ENCODE peak calls at places on chromosomes 5 and 9, in seven cellular contexts. Z is fibroblast of pulmonary artery; F is activated CD8-positive, alpha-beta memory T cell treated with anti-CD3 and anti-CD28 coated beads for 48 hours; M is dorsolateral prefrontal cortex; R is neuronal stem cell; I is mucosa of descending colon; T is activated naive CD4-positive, alpha-beta T cell. S is an unnamed sample.

GRCh38 chr5:170488576-170488975 is 15.2 kb upstream of the KCNIP1 start:
- DNase-seq in I (no peak), Z (no peak), T (no peak), F (no peak), R (no peak), M (no peak), S (no peak)

GRCh38 chr9:120579750-120580590 is at the start of gene CDK5RAP2:
- DNase-seq in T (peak; percentile 74), R (peak; percentile 85), F (peak; percentile 78), Z (peak; percentile 99), I (peak; percentile 93), M (peak; percentile 95), S (peak; percentile 99)

GRCh38 chr9:113886471-113886870 is 10.4 kb downstream of the ZNF618 start:
- DNase-seq in I (no peak), F (no peak), Z (no peak), R (no peak), M (no peak), T (no peak), S (peak; percentile 23)

GRCh38 chr9:99288830-99289229 is 66.7 kb downstream of the SEC61B start:
- DNase-seq in I (no peak), M (no peak), F (no peak), T (no peak), Z (no peak), R (no peak), S (no peak)

GRCh38 chr9:131776473-131776872 is 36.6 kb upstream of the RAPGEF1 start:
- DNase-seq in I (peak; percentile 59), R (peak; percentile 71), M (no peak), Z (peak; percentile 58), T (no peak), F (no peak), S (no peak)

GRCh38 chr5:147752033-147752432 is 30.5 kb downstream of the JAKMIP2 start:
- DNase-seq in Z (no peak), M (no peak), I (no peak), R (no peak), F (no peak), T (no peak), S (no peak)

GRCh38 chr9:82466616-82467251 is 478.2 kb downstream of the SPATA31D1 start:
- DNase-seq in M (no peak), F (no peak), R (peak; percentile 41), I (peak; percentile 23), Z (peak; percentile 18), T (no peak), S (no peak)

GRCh38 chr5:87877495-87877894 is 391.1 kb downstream of the TMEM161B start:
- DNase-seq in I (no peak), T (no peak), M (no peak), Z (no peak), R (no peak), F (no peak), S (no peak)

GRCh38 chr5:52856564-52856963 is 68.8 kb downstream of the ITGA1 start:
- DNase-seq in I (no peak), R (no peak), Z (peak; percentile 12), F (no peak), T (no peak), M (no peak), S (peak; percentile 92)

GRCh38 chr9:74309654-74310053 is 187.5 kb upstream of the RORB start:
- DNase-seq in I (no peak), M (no peak), Z (no peak), T (no peak), F (no peak), R (no peak), S (no peak)

GRCh38 chr9:113633782-113634596 is 170.5 kb downstream of the RGS3 start:
- DNase-seq in R (no peak), Z (no peak), M (no peak), F (no peak), T (no peak), I (no peak), S (no peak)

GRCh38 chr9:137759117-137759516 is 118.5 kb upstream of the CACNA1B start:
- DNase-seq in F (no peak), R (no peak), M (no peak), T (no peak), I (no peak), Z (no peak), S (no peak)

GRCh38 chr5:178624626-178625546 is 2.0 kb downstream of the CLK4 start:
- DNase-seq in R (no peak), F (no peak), I (no peak), T (no peak), Z (no peak), M (no peak), S (peak; percentile 5)

GRCh38 chr5:17185776-17186175 is 31.7 kb upstream of the BASP1 start:
- DNase-seq in Z (peak; percentile 96), F (no peak), I (peak; percentile 25), T (no peak), M (no peak), R (no peak), S (peak; percentile 95)

GRCh38 chr5:15521349-15521937 is 21.5 kb downstream of the FBXL7 start:
- DNase-seq in F (no peak), R (no peak), M (no peak), T (no peak), Z (peak; percentile 29), I (no peak), S (no peak)

GRCh38 chr5:67211926-67212325 is 15.3 kb upstream of the CD180 start:
- DNase-seq in M (no peak), I (no peak), F (no peak), Z (peak; percentile 77), T (no peak), R (no peak), S (peak; percentile 73)

GRCh38 chr5:31172881-31173280 is 20.6 kb upstream of the CDH6 start:
- DNase-seq in R (no peak), M (no peak), F (no peak), I (no peak), T (no peak), Z (no peak), S (no peak)

GRCh38 chr9:24899463-24899862 is 353.8 kb upstream of the IZUMO3 start:
- DNase-seq in R (no peak), M (no peak), T (no peak), Z (no peak), F (no peak), I (no peak), S (no peak)

GRCh38 chr5:132104561-132104960 is 31.0 kb downstream of the CSF2 start:
- DNase-seq in I (no peak), F (no peak), Z (no peak), M (no peak), T (no peak), R (no peak), S (peak; percentile 70)

GRCh38 chr9:14021871-14022525 is 291.9 kb downstream of the NFIB start:
- DNase-seq in T (no peak), R (no peak), I (no peak), F (no peak), M (no peak), Z (peak; percentile 81), S (peak; percentile 35)

GRCh38 chr5:42225009-42225408 is 198.2 kb upstream of the GHR start:
- DNase-seq in T (no peak), Z (no peak), F (no peak), M (no peak), I (no peak), R (no peak), S (no peak)

GRCh38 chr5:142819292-142819691 is 49.1 kb downstream of the ARHGAP26 start:
- DNase-seq in R (no peak), Z (no peak), T (no peak), M (no peak), I (peak; percentile 63), F (no peak), S (no peak)

GRCh38 chr9:86517475-86517874 is 163.3 kb upstream of the TUT7 start:
- DNase-seq in M (no peak), I (no peak), F (no peak), R (no peak), Z (no peak), T (no peak), S (no peak)

GRCh38 chr9:121485618-121486531 is 13.8 kb downstream of the GGTA1 start:
- DNase-seq in I (peak; percentile 21), T (no peak), F (no peak), R (no peak), Z (no peak), M (peak; percentile 29), S (no peak)

GRCh38 chr9:81690251-81690851 is 1.0 kb upstream of the TLE1 start:
- DNase-seq in M (no peak), R (no peak), F (no peak), Z (peak; percentile 62), I (peak; percentile 90), T (no peak), S (peak; percentile 18)

GRCh38 chr5:150271296-150271692 is 18.3 kb downstream of the CAMK2A start:
- DNase-seq in Z (no peak), R (no peak), I (no peak), M (no peak), F (no peak), T (no peak), S (no peak)

GRCh38 chr9:98057095-98057799 is 715 bp downstream of the NANS start:
- DNase-seq in M (no peak), R (no peak), F (no peak), T (no peak), Z (no peak), I (no peak), S (peak; percentile 31)

GRCh38 chr9:120876842-120877240 is at the start of gene PHF19:
- DNase-seq in F (no peak), R (no peak), T (no peak), I (no peak), Z (peak; percentile 44), M (no peak), S (peak; percentile 58)

GRCh38 chr9:35903049-35903448 is 3.0 kb upstream of the HRCT1 start:
- DNase-seq in R (no peak), M (no peak), T (no peak), F (no peak), Z (peak; percentile 75), I (peak; percentile 70), S (peak; percentile 58)

GRCh38 chr5:5891350-5891749 is 468.9 kb downstream of the ICE1 start:
- DNase-seq in F (no peak), M (peak; percentile 37), T (no peak), R (no peak), I (no peak), Z (no peak), S (no peak)